ENCODE peak calls at places on chromosomes 16 and 17, in eight cellular contexts. One of them, this sample, is unnamed.

GRCh38 chr17:62996221-62996620 is 30.2 kb downstream of the TANC2 start:
- DNase-seq in lung: no peak
- DNase-seq in esophagus squamous epithelium: no peak
- DNase-seq in stomach: no peak
- DNase-seq in body of pancreas: no peak
- DNase-seq in CD4-positive, alpha-beta T cell: no peak
- DNase-seq in neuronal stem cell: no peak
- DNase-seq in tibial nerve: no peak
- DNase-seq in this sample: no peak

GRCh38 chr17:79338589-79338988 is 264.0 kb downstream of the ENGASE start:
- DNase-seq in lung: no peak
- DNase-seq in esophagus squamous epithelium: no peak
- DNase-seq in stomach: no peak
- DNase-seq in body of pancreas: no peak
- DNase-seq in CD4-positive, alpha-beta T cell: no peak
- DNase-seq in neuronal stem cell: no peak
- DNase-seq in tibial nerve: no peak
- DNase-seq in this sample: no peak

GRCh38 chr17:57553991-57554825 is 190.9 kb downstream of the CCDC182 start:
- DNase-seq in lung: no peak
- DNase-seq in esophagus squamous epithelium: no peak
- DNase-seq in stomach: no peak
- DNase-seq in body of pancreas: no peak
- DNase-seq in CD4-positive, alpha-beta T cell: no peak
- DNase-seq in neuronal stem cell: peak; percentile 86
- DNase-seq in tibial nerve: no peak
- DNase-seq in this sample: no peak

GRCh38 chr16:84380405-84380804 is 12.1 kb downstream of the ATP2C2 start:
- DNase-seq in lung: no peak
- DNase-seq in esophagus squamous epithelium: no peak
- DNase-seq in stomach: no peak
- DNase-seq in body of pancreas: no peak
- DNase-seq in CD4-positive, alpha-beta T cell: no peak
- DNase-seq in neuronal stem cell: no peak
- DNase-seq in tibial nerve: no peak
- DNase-seq in this sample: no peak

GRCh38 chr17:35716897-35717839 is 14.3 kb upstream of the RASL10B start:
- DNase-seq in lung: no peak
- DNase-seq in esophagus squamous epithelium: no peak
- DNase-seq in stomach: no peak
- DNase-seq in body of pancreas: peak; percentile 53
- DNase-seq in CD4-positive, alpha-beta T cell: no peak
- DNase-seq in neuronal stem cell: no peak
- DNase-seq in tibial nerve: no peak
- DNase-seq in this sample: no peak

GRCh38 chr16:53159781-53160436 is 105.1 kb downstream of the CHD9 start:
- DNase-seq in lung: no peak
- DNase-seq in esophagus squamous epithelium: no peak
- DNase-seq in stomach: no peak
- DNase-seq in body of pancreas: no peak
- DNase-seq in CD4-positive, alpha-beta T cell: no peak
- DNase-seq in neuronal stem cell: peak; percentile 37
- DNase-seq in tibial nerve: no peak
- DNase-seq in this sample: no peak

GRCh38 chr17:57442914-57443571 is 186.7 kb downstream of the MSI2 start:
- DNase-seq in lung: no peak
- DNase-seq in esophagus squamous epithelium: no peak
- DNase-seq in stomach: peak; percentile 36
- DNase-seq in body of pancreas: no peak
- DNase-seq in CD4-positive, alpha-beta T cell: peak; percentile 52
- DNase-seq in neuronal stem cell: no peak
- DNase-seq in tibial nerve: no peak
- DNase-seq in this sample: no peak

GRCh38 chr17:30068465-30068864 is 48.2 kb upstream of the NSRP1 start:
- DNase-seq in lung: no peak
- DNase-seq in esophagus squamous epithelium: no peak
- DNase-seq in stomach: no peak
- DNase-seq in body of pancreas: no peak
- DNase-seq in CD4-positive, alpha-beta T cell: no peak
- DNase-seq in neuronal stem cell: no peak
- DNase-seq in tibial nerve: no peak
- DNase-seq in this sample: no peak

GRCh38 chr17:39628655-39629493 is 2.1 kb downstream of the PPP1R1B start:
- DNase-seq in lung: peak; percentile 54
- DNase-seq in esophagus squamous epithelium: no peak
- DNase-seq in stomach: peak; percentile 49
- DNase-seq in body of pancreas: peak; percentile 45
- DNase-seq in CD4-positive, alpha-beta T cell: no peak
- DNase-seq in neuronal stem cell: no peak
- DNase-seq in tibial nerve: no peak
- DNase-seq in this sample: no peak

GRCh38 chr17:59840908-59841666 is 51.7 kb downstream of the TUBD1 start:
- DNase-seq in lung: no peak
- DNase-seq in esophagus squamous epithelium: no peak
- DNase-seq in stomach: no peak
- DNase-seq in body of pancreas: no peak
- DNase-seq in CD4-positive, alpha-beta T cell: no peak
- DNase-seq in neuronal stem cell: no peak
- DNase-seq in tibial nerve: no peak
- DNase-seq in this sample: no peak

DNA sequence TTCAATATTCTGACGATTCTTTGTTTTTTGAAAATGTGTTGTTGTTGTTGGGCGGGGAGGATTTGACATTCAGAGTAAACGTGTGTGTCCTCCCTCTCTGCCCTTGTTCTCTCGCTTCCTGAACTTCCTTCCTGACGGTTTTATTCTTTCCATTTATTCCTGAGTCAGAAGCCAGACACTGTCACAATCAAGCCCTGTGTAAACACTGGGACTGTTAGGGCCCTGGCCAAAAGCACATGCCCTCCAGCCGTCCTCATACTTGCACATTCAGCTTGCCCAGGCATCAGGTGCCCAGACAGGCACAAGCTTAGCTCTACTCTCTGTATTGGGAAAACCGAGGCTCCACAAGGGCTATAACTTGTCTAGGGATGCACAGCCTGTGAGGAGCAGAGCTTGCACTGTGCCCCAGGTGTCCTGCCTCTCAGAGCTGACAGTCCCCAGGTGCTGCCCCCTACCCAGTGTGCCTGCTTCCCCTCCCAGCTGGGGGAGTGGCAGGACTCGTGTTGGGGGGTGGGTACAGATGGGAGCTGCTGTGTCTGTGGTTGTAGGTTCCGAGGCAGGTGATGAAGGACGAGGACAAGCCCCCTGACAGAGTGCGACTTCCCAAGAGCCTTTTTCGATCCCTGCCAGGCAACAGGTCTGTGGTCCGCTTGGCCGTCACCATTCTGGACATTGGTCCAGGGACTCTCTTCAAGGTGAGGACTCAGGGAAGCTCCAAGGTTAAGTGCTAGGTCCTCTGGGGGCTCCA is 9.7 kb downstream of the ADGRG3 start:
- DNase-seq in lung: no peak
- DNase-seq in esophagus squamous epithelium: no peak
- DNase-seq in stomach: peak; percentile 73
- DNase-seq in body of pancreas: peak; percentile 85
- DNase-seq in CD4-positive, alpha-beta T cell: no peak
- DNase-seq in neuronal stem cell: no peak
- DNase-seq in tibial nerve: no peak
- DNase-seq in this sample: no peak
- H3K27ac ChIP-seq in lung: no peak overlapping the region
- H3K27ac ChIP-seq in esophagus squamous epithelium: no peak overlapping the region
- H3K27ac ChIP-seq in stomach: no peak overlapping the region
- H3K27ac ChIP-seq in body of pancreas: peak overlapping the region; percentile 55
- H3K27ac ChIP-seq in CD4-positive, alpha-beta T cell: no peak overlapping the region
- H3K27ac ChIP-seq in neuronal stem cell: no peak overlapping the region
- H3K27ac ChIP-seq in tibial nerve: no peak overlapping the region
- H3K27ac ChIP-seq in this sample: no peak overlapping the region

DNA sequence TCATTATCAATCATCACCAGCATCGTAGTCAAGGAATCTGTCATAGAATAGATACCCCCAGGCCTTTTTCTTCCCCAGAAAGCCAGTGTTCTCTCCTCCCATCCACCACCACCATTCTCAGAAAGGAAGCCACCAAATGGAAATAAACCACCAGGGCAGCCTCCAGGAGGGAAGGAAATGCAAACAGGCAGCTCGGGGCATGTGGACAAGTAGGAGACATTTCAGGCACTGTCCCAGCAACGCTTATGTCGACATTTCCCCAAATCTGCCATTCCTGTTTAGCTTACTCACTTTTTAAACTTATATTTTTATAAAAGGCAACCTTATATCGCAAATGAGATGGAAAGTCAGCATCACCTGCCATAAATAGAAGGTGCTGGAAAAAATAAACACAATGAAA is 15.8 kb downstream of the EMP2 start:
- DNase-seq in lung: no peak
- DNase-seq in esophagus squamous epithelium: no peak
- DNase-seq in stomach: no peak
- DNase-seq in body of pancreas: no peak
- DNase-seq in CD4-positive, alpha-beta T cell: no peak
- DNase-seq in neuronal stem cell: no peak
- DNase-seq in tibial nerve: no peak
- DNase-seq in this sample: no peak
- H3K27ac ChIP-seq in lung: peak overlapping the region; percentile 63
- H3K27ac ChIP-seq in esophagus squamous epithelium: peak overlapping the region; percentile 46
- H3K27ac ChIP-seq in stomach: peak overlapping the region; percentile 23
- H3K27ac ChIP-seq in body of pancreas: peak overlapping the region; percentile 20
- H3K27ac ChIP-seq in CD4-positive, alpha-beta T cell: no peak overlapping the region
- H3K27ac ChIP-seq in neuronal stem cell: no peak overlapping the region
- H3K27ac ChIP-seq in tibial nerve: peak overlapping the region; percentile 2
- H3K27ac ChIP-seq in this sample: no peak overlapping the region

GRCh38 chr16:11795887-11796226 is 1.2 kb downstream of the ZC3H7A start:
- DNase-seq in lung: no peak
- DNase-seq in esophagus squamous epithelium: no peak
- DNase-seq in stomach: no peak
- DNase-seq in body of pancreas: no peak
- DNase-seq in CD4-positive, alpha-beta T cell: no peak
- DNase-seq in neuronal stem cell: no peak
- DNase-seq in tibial nerve: no peak
- DNase-seq in this sample: no peak
- H3K27ac ChIP-seq in lung: peak overlapping the region; percentile 97
- H3K27ac ChIP-seq in esophagus squamous epithelium: peak overlapping the region; percentile 92
- H3K27ac ChIP-seq in stomach: peak overlapping the region; percentile 97
- H3K27ac ChIP-seq in body of pancreas: peak overlapping the region; percentile 99
- H3K27ac ChIP-seq in CD4-positive, alpha-beta T cell: peak overlapping the region; percentile 88
- H3K27ac ChIP-seq in neuronal stem cell: no peak overlapping the region
- H3K27ac ChIP-seq in tibial nerve: peak overlapping the region; percentile 25
- H3K27ac ChIP-seq in this sample: peak overlapping the region; percentile 96

GRCh38 chr16:79191933-79192332 is 408.6 kb downstream of the MAF start:
- DNase-seq in lung: no peak
- DNase-seq in esophagus squamous epithelium: no peak
- DNase-seq in stomach: no peak
- DNase-seq in body of pancreas: no peak
- DNase-seq in CD4-positive, alpha-beta T cell: no peak
- DNase-seq in neuronal stem cell: no peak
- DNase-seq in tibial nerve: no peak
- DNase-seq in this sample: no peak
- H3K27ac ChIP-seq in lung: no peak overlapping the region
- H3K27ac ChIP-seq in esophagus squamous epithelium: no peak overlapping the region
- H3K27ac ChIP-seq in stomach: no peak overlapping the region
- H3K27ac ChIP-seq in body of pancreas: no peak overlapping the region
- H3K27ac ChIP-seq in CD4-positive, alpha-beta T cell: no peak overlapping the region
- H3K27ac ChIP-seq in neuronal stem cell: no peak overlapping the region
- H3K27ac ChIP-seq in tibial nerve: no peak overlapping the region
- H3K27ac ChIP-seq in this sample: no peak overlapping the region

GRCh38 chr17:7022791-7023571 is at the start of gene BCL6B:
- DNase-seq in lung: no peak
- DNase-seq in esophagus squamous epithelium: no peak
- DNase-seq in stomach: no peak
- DNase-seq in body of pancreas: no peak
- DNase-seq in CD4-positive, alpha-beta T cell: no peak
- DNase-seq in neuronal stem cell: no peak
- DNase-seq in tibial nerve: no peak
- DNase-seq in this sample: peak; percentile 38
- H3K27ac ChIP-seq in lung: peak within 1 kb of the TSS; percentile 86
- H3K27ac ChIP-seq in esophagus squamous epithelium: peak within 1 kb of the TSS; percentile 85
- H3K27ac ChIP-seq in stomach: peak within 1 kb of the TSS; percentile 74
- H3K27ac ChIP-seq in body of pancreas: peak within 1 kb of the TSS; percentile 43
- H3K27ac ChIP-seq in CD4-positive, alpha-beta T cell: no peak within 1 kb of the TSS
- H3K27ac ChIP-seq in neuronal stem cell: no peak within 1 kb of the TSS
- H3K27ac ChIP-seq in tibial nerve: no peak within 1 kb of the TSS
- H3K27ac ChIP-seq in this sample: peak within 1 kb of the TSS; percentile 96